ENCODE peak calls at places on chromosomes 16 and 17, in six cellular contexts. I is GM12878, Y is HCT116, V is SK-N-SH, H is K562, X is HepG2. Z is an unnamed sample.

GRCh38 chr16:3475604-3476375 is 19.5 kb downstream of the C16orf90 start:
- DNase-seq in I (no peak), Y (no peak), V (peak; percentile 9), H (no peak), X (no peak), Z (no peak)

GRCh38 chr17:246226-246625 is 64.8 kb upstream of the DOC2B start:
- DNase-seq in I (no peak), Y (no peak), V (no peak), H (no peak), X (no peak), Z (no peak)

GRCh38 chr16:48157794-48158193 is 2.0 kb upstream of the ABCC12 start:
- DNase-seq in I (no peak), Y (no peak), V (no peak), H (no peak), X (no peak), Z (no peak)

GRCh38 chr17:6366144-6366755 is 68.7 kb downstream of the AIPL1 start:
- DNase-seq in I (no peak), Y (peak; percentile 53), V (no peak), H (no peak), X (no peak), Z (no peak)

GRCh38 chr16:11391576-11391975 is 46.3 kb downstream of the RMI2 start:
- DNase-seq in I (no peak), Y (no peak), V (peak; percentile 45), H (no peak), X (no peak), Z (no peak)

GRCh38 chr16:59601452-59601851 is 867.3 kb upstream of the GOT2 start:
- DNase-seq in I (no peak), Y (no peak), V (no peak), H (no peak), X (no peak), Z (no peak)

GRCh38 chr17:18076941-18077340 is 10.8 kb upstream of the DRG2 start:
- DNase-seq in I (no peak), Y (no peak), V (no peak), H (no peak), X (no peak), Z (no peak)

GRCh38 chr16:27107185-27107592 is 40.5 kb downstream of the C16orf82 start:
- DNase-seq in I (no peak), Y (no peak), V (no peak), H (peak; percentile 43), X (no peak), Z (no peak)

GRCh38 chr16:88430524-88431446 is 22.3 kb upstream of the ZFPM1 start:
- DNase-seq in I (no peak), Y (no peak), V (no peak), H (peak; percentile 51), X (no peak), Z (no peak)

GRCh38 chr17:81735181-81736102 is 23.4 kb downstream of the SLC25A10 start:
- DNase-seq in I (peak; percentile 26), Y (no peak), V (no peak), H (peak; percentile 81), X (no peak), Z (no peak)

GRCh38 chr16:89690392-89690901 is 4.0 kb downstream of the CDK10 start:
- DNase-seq in I (no peak), Y (no peak), V (no peak), H (no peak), X (no peak), Z (no peak)

GRCh38 chr17:6306820-6307219 is 128.1 kb downstream of the AIPL1 start:
- DNase-seq in I (no peak), Y (no peak), V (no peak), H (no peak), X (no peak), Z (no peak)

GRCh38 chr17:79388556-79389295 is 222.1 kb downstream of the RBFOX3 start:
- DNase-seq in I (no peak), Y (peak; percentile 18), V (peak; percentile 95), H (peak; percentile 71), X (peak; percentile 34), Z (peak; percentile 49)

GRCh38 chr17:75878174-75878998 is at the start of gene TRIM47:
- DNase-seq in I (no peak), Y (no peak), V (peak; percentile 81), H (peak; percentile 91), X (peak; percentile 83), Z (no peak)

GRCh38 chr17:44916781-44917241 is 1.5 kb upstream of the GFAP start:
- DNase-seq in I (no peak), Y (no peak), V (peak; percentile 45), H (no peak), X (no peak), Z (no peak)
- TF ChIP-seq YY1 in I (no peak), Y (no peak), V (no peak), H (no peak), X (no peak), Z (no peak)

GRCh38 chr17:19347323-19348080 is 15.0 kb downstream of the B9D1 start:
- DNase-seq in I (no peak), Y (no peak), V (no peak), H (no peak), X (no peak), Z (no peak)
- TF ChIP-seq YY1 in I (no peak), Y (no peak), V (no peak), H (no peak), X (no peak), Z (no peak)

GRCh38 chr16:50004239-50004638 is 20.8 kb upstream of the CNEP1R1 start:
- DNase-seq in I (no peak), Y (no peak), V (no peak), H (no peak), X (no peak), Z (no peak)

GRCh38 chr16:50010212-50010611 is 14.8 kb upstream of the CNEP1R1 start:
- DNase-seq in I (no peak), Y (no peak), V (no peak), H (no peak), X (no peak), Z (no peak)

GRCh38 chr16:50011707-50012106 is 13.3 kb upstream of the CNEP1R1 start:
- DNase-seq in I (no peak), Y (no peak), V (no peak), H (no peak), X (no peak), Z (no peak)

GRCh38 chr16:50006954-50007353 is 18.1 kb upstream of the CNEP1R1 start:
- DNase-seq in I (no peak), Y (no peak), V (no peak), H (no peak), X (no peak), Z (no peak)

DNA sequence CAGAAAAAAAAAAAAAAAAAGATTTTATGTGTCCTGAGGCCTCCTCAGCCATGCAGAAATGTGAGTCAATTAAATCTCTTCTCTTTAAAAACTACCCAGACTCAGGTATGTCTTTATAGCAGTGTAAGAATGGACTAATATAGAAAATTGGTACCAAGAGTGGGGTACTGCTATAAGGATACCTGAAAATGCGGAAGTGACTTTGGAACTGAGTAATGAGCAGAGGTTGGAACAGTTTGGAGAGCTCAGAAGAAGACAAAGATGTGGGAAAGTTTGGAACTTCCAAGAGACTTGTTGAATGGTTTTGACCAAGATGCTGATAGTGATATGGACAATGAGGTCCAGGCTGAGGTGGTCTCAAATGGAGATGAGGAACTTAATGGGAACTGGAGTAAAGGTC is 17.3 kb upstream of the CNEP1R1 start:
- DNase-seq in I (no peak), Y (no peak), V (no peak), H (no peak), X (no peak), Z (no peak)
- TF ChIP-seq YY1 in I (no peak), Y (no peak), V (no peak), H (no peak), X (no peak), Z (no peak)

GRCh38 chr17:42670199-42670924 is 6.4 kb downstream of the PLEKHH3 start:
- DNase-seq in I (no peak), Y (no peak), V (peak; percentile 58), H (peak; percentile 62), X (no peak), Z (no peak)

GRCh38 chr17:42672038-42672437 is 4.8 kb downstream of the PLEKHH3 start:
- DNase-seq in I (no peak), Y (no peak), V (no peak), H (no peak), X (no peak), Z (no peak)

GRCh38 chr17:42667088-42667951 is 8.2 kb downstream of the TUBG2 start:
- DNase-seq in I (no peak), Y (peak; percentile 87), V (peak; percentile 85), H (no peak), X (peak; percentile 47), Z (no peak)

GRCh38 chr17:42670925-42671657 is 5.7 kb downstream of the PLEKHH3 start:
- DNase-seq in I (no peak), Y (no peak), V (no peak), H (no peak), X (no peak), Z (no peak)

DNA sequence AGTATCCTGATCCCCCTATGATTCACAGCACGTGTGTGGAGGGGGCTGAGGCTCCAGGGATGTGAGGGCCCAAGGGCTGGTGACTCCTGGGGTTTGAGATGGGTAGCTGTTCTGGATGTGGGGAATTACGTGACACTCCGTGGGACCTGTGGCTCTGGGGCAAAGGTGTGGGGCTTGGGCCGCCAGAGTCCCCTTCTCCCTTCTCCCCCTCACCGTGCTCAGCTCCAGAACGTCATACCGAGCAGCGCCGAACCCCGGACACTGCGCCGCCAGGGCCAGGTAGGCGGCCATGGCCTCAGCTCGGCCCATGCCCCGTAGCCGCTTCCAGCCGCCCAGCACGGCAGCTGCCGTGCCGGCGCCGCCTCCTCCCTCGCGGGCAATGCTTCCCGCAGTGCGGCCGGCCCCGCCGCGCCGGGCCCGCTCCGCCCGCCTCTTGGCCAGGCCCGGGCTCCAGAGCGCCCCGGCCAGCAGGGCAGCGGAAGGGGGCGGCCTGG is 7.0 kb downstream of the PLEKHH3 start:
- DNase-seq in I (no peak), Y (no peak), V (no peak), H (no peak), X (no peak), Z (no peak)
- TF ChIP-seq YY1 in I (no peak), Y (no peak), V (no peak), H (no peak), X (no peak), Z (no peak)

DNA sequence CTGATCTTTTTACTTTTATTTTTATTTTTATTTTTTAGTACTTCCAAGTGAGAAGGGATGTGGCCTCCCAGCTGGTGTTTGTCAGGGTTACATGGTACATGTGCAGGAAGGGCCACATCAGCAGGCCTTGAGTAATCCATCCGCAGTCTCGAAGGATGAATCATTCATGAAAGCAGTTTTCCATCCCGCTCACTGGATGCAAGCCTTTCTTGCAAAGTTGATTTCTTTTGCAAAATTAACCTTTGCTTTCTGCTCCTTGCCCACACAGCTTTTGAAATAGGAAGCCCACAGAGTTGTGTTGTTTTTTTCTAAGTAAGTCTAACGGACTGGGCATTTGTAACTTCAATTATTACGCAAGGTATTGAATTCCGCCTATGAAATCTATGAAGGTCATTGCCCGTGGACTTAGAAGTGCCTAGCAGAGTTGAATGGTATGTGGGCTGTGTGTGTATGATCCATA is 157.4 kb downstream of the PRKCA start:
- DNase-seq in I (no peak), Y (peak; percentile 77), V (no peak), H (no peak), X (peak; percentile 95), Z (no peak)
- TF ChIP-seq YY1 in I (no peak), Y (no peak), V (no peak), H (no peak), X (peak; percentile 13), Z (no peak)

Z was measured in NT2/D1.